ENCODE peak calls at places on chromosome 7, in four cellular contexts. M is gastrocnemius medialis, L is islet precursor cell, F is choroid plexus epithelial cell. W is an unnamed sample.

GRCh38 chr7:106999023-106999422 is 45.5 kb upstream of the PRKAR2B start:
- DNase-seq in M (no peak), L (no peak), F (peak; percentile 47), W (no peak)

GRCh38 chr7:155927905-155928304 is 115.6 kb upstream of the SHH start:
- DNase-seq in M (no peak), L (no peak), F (no peak), W (no peak)

GRCh38 chr7:117827861-117828260 is 45.4 kb downstream of the CTTNBP2 start:
- DNase-seq in M (no peak), L (no peak), F (peak; percentile 67), W (no peak)

GRCh38 chr7:22728416-22729029 is 1.5 kb downstream of the IL6 start:
- DNase-seq in M (no peak), L (no peak), F (peak; percentile 68), W (no peak)

GRCh38 chr7:151420144-151420543 is 10.3 kb upstream of the WDR86 start:
- DNase-seq in M (no peak), L (peak; percentile 59), F (no peak), W (no peak)

GRCh38 chr7:86970986-86971385 is 88.5 kb downstream of the ELAPOR2 start:
- DNase-seq in M (no peak), L (no peak), F (no peak), W (no peak)

GRCh38 chr7:142445019-142445686 is 187.3 kb upstream of the PRSS58 start:
- DNase-seq in M (no peak), L (peak; percentile 74), F (no peak), W (no peak)

GRCh38 chr7:149415391-149416068 is 45.3 kb downstream of the ZNF777 start:
- DNase-seq in M (no peak), L (no peak), F (peak; percentile 53), W (no peak)

W was measured in stimulated activated naive B cell treated with anti-CD40 and anti-IgM and Interleukin-4, amounts not matched to agents 10 μg/mL and 1 μg/mL and 100 μg/mL, for 72 hours.